ENCODE peak calls at places on chromosome 1, in nine cellular contexts. X is cardiac muscle cell; O is OCI-M1; W is Karpas-422; M is stimulated activated CD4-positive, alpha-beta T cell treated with anti-CD3 and anti-CD28 coated beads, Interleukin-15, amount 100 ng/mL, for 1 hour; S is lung microvascular endothelial cell; N is ecto neural progenitor cell; J is effector memory CD8-positive, alpha-beta T cell; V is prostate gland. D is an unnamed sample.

GRCh38 chr1:14866841-14867626 is 268.5 kb downstream of the KAZN start:
- DNase-seq in W (no peak), S (no peak), N (no peak), O (no peak), J (no peak), V (no peak), M (no peak), X (peak; percentile 30), D (no peak)

GRCh38 chr1:179883739-179884138 is 1.7 kb downstream of the TOR1AIP1 start:
- DNase-seq in N (no peak), J (peak; percentile 37), M (peak; percentile 12), S (peak; percentile 59), W (peak; percentile 74), O (peak; percentile 52), V (no peak), X (peak; percentile 28), D (no peak)

GRCh38 chr1:156060937-156061636 is at the start of gene RAB25:
- DNase-seq in W (no peak), O (no peak), N (no peak), S (no peak), V (peak; percentile 92), M (no peak), X (no peak), J (no peak), D (no peak)

GRCh38 chr1:53349369-53349705 is 21.5 kb upstream of the LRP8 start:
- DNase-seq in W (no peak), N (peak; percentile 33), J (no peak), S (no peak), V (no peak), O (no peak), X (no peak), M (no peak), D (no peak)

GRCh38 chr1:180563013-180563827 is 4.5 kb downstream of the OVAAL start:
- DNase-seq in O (peak; percentile 71), J (no peak), X (no peak), S (peak; percentile 42), V (no peak), N (no peak), W (no peak), M (no peak), D (peak; percentile 87)

GRCh38 chr1:225987491-225988316 is 11.4 kb downstream of the SDE2 start:
- DNase-seq in V (no peak), M (no peak), S (peak; percentile 63), W (peak; percentile 77), O (peak; percentile 73), N (no peak), X (peak; percentile 41), J (no peak), D (peak; percentile 54)

GRCh38 chr1:220813013-220813412 is 26.3 kb downstream of the MTARC1 start:
- DNase-seq in O (no peak), N (no peak), V (no peak), J (no peak), S (peak; percentile 84), W (peak; percentile 80), X (no peak), M (no peak), D (no peak)

GRCh38 chr1:238177960-238178359 is 287.2 kb upstream of the ZP4 start:
- DNase-seq in S (no peak), W (no peak), O (no peak), N (peak; percentile 56), M (no peak), J (no peak), X (no peak), V (no peak), D (no peak)

GRCh38 chr1:203506821-203507220 is 12.9 kb downstream of the OPTC start:
- DNase-seq in J (no peak), S (no peak), O (no peak), W (no peak), M (no peak), N (no peak), V (no peak), X (no peak), D (no peak)

GRCh38 chr1:181383695-181384094 is 99.6 kb upstream of the CACNA1E start:
- DNase-seq in V (no peak), S (no peak), M (no peak), N (no peak), J (no peak), W (no peak), X (no peak), O (no peak), D (no peak)

D was measured in EH.